ENCODE peak calls at places on chromosomes 13 and 19, in four cellular contexts. R, Q, U and T are unnamed samples.

GRCh38 chr13:75901509-75901908 is 265.4 kb downstream of the LMO7 start:
- DNase-seq in R (no peak), Q (no peak), U (no peak), T (no peak)

GRCh38 chr13:114121496-114122466 is 10.6 kb downstream of the RASA3 start:
- DNase-seq in R (no peak), Q (no peak), U (peak; percentile 44), T (no peak)

GRCh38 chr19:14442904-14443631 is 10.0 kb downstream of the PKN1 start:
- DNase-seq in R (no peak), Q (no peak), U (no peak), T (no peak)

GRCh38 chr19:40623403-40624239 is 22.5 kb downstream of the LTBP4 start:
- DNase-seq in R (peak; percentile 90), Q (peak; percentile 18), U (peak; percentile 30), T (peak; percentile 98)

GRCh38 chr19:51441410-51442390 is 16.6 kb downstream of the SIGLEC8 start:
- DNase-seq in R (no peak), Q (no peak), U (no peak), T (peak; percentile 49)

GRCh38 chr19:13463296-13463695 is 43.0 kb downstream of the CACNA1A start:
- DNase-seq in R (no peak), Q (peak; percentile 15), U (no peak), T (peak; percentile 50)

GRCh38 chr13:69947577-69947976 is 160.0 kb upstream of the ATXN8OS start:
- DNase-seq in R (no peak), Q (no peak), U (no peak), T (no peak)

GRCh38 chr19:23769691-23770468 is 11.2 kb upstream of the ZNF681 start:
- DNase-seq in R (no peak), Q (no peak), U (no peak), T (no peak)

GRCh38 chr13:45340422-45341033 is 455 bp downstream of the TPT1 start:
- DNase-seq in R (peak; percentile 47), Q (peak; percentile 91), U (peak; percentile 78), T (peak; percentile 70)

GRCh38 chr13:112207124-112207523 is 140.2 kb downstream of the SOX1 start:
- DNase-seq in R (no peak), Q (no peak), U (no peak), T (no peak)

GRCh38 chr13:50699874-50700663 is 143.4 kb downstream of the DLEU7 start:
- DNase-seq in R (no peak), Q (no peak), U (no peak), T (no peak)

GRCh38 chr13:30158774-30159445 is 148.4 kb downstream of the KATNAL1 start:
- DNase-seq in R (no peak), Q (peak; percentile 71), U (no peak), T (no peak)

GRCh38 chr19:51708811-51709210 is 15.0 kb downstream of the HAS1 start:
- DNase-seq in R (no peak), Q (no peak), U (no peak), T (no peak)

GRCh38 chr13:23766939-23767338 is 122.3 kb downstream of the MIPEP start:
- DNase-seq in R (no peak), Q (no peak), U (no peak), T (no peak)

GRCh38 chr13:31943591-31943990 is 88.0 kb upstream of the FRY start:
- DNase-seq in R (no peak), Q (no peak), U (no peak), T (no peak)

GRCh38 chr19:13051581-13052165 is 51.0 kb downstream of the LYL1 start:
- DNase-seq in R (no peak), Q (peak; percentile 24), U (no peak), T (peak; percentile 84)

GRCh38 chr13:51643114-51643881 is 59.0 kb downstream of the WDFY2 start:
- DNase-seq in R (peak; percentile 16), Q (peak; percentile 91), U (no peak), T (no peak)

GRCh38 chr13:29160862-29161261 is 340.7 kb downstream of the MTUS2 start:
- DNase-seq in R (no peak), Q (no peak), U (no peak), T (no peak)

DNA sequence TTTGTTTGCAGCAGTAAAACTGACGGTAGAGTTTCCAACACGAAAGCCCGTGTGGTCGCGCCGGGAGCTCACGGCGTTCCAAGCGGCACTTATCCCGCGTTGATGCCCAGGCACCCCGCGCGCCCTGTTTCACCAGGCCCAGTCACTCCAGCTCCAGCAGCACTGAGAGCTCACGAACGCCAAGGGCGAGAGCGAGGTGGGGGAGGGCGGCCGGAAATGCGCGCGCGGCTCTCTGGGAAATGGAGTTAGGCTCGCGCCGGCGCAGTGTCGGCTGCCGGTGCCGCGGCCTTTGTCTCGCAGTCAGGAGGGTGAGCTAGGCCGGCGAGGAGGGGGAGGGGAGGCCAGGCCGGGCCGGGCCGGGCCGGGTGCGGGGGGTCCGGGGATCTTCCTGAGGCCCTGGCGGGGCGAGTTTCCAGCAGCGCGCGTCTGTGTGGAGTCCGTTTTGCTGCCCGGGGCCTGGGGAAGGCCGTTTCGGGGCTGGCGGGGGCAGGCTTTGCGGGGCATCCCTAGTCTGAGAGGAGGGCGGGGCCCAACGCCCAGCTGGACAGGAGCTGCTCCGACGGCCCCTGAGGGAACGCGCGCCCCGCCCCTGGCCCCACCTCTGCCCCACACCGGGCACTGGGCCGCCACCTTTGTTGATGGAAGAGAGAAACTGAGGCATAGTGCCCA is at the start of gene ZNF135:
- DNase-seq in R (no peak), Q (peak; percentile 50), U (peak; percentile 90), T (no peak)
- TF ChIP-seq RCOR1 in R (no peak), Q (no peak), U (no peak), T (no peak)

GRCh38 chr19:53906211-53907192 is 2.6 kb upstream of the CACNG7 start:
- DNase-seq in R (peak; percentile 92), Q (no peak), U (peak; percentile 85), T (peak; percentile 79)

GRCh38 chr19:53905787-53906186 is 3.3 kb upstream of the CACNG7 start:
- DNase-seq in R (no peak), Q (no peak), U (no peak), T (no peak)

GRCh38 chr19:53907690-53908089 is 1.4 kb upstream of the CACNG7 start:
- DNase-seq in R (no peak), Q (no peak), U (no peak), T (no peak)

GRCh38 chr19:53908106-53908932 is 759 bp upstream of the CACNG7 start:
- DNase-seq in R (peak; percentile 90), Q (peak; percentile 40), U (peak; percentile 89), T (peak; percentile 57)

GRCh38 chr19:53907193-53907581 is 1.9 kb upstream of the CACNG7 start:
- DNase-seq in R (no peak), Q (no peak), U (peak; percentile 39), T (no peak)
- TF ChIP-seq RCOR1 in R (no peak), Q (no peak), U (no peak), T (no peak)

GRCh38 chr19:33191501-33191900 is 2.6 kb upstream of the LRP3 start:
- DNase-seq in R (no peak), Q (no peak), U (no peak), T (no peak)
- TF ChIP-seq RCOR1 in R (no peak), Q (no peak), U (no peak), T (no peak)

GRCh38 chr13:84844473-84844872 is 954.7 kb downstream of the SLITRK6 start:
- DNase-seq in R (peak; percentile 0), Q (no peak), U (peak; percentile 32), T (no peak)
- TF ChIP-seq RCOR1 in R (no peak), Q (no peak), U (no peak), T (no peak)

DNA sequence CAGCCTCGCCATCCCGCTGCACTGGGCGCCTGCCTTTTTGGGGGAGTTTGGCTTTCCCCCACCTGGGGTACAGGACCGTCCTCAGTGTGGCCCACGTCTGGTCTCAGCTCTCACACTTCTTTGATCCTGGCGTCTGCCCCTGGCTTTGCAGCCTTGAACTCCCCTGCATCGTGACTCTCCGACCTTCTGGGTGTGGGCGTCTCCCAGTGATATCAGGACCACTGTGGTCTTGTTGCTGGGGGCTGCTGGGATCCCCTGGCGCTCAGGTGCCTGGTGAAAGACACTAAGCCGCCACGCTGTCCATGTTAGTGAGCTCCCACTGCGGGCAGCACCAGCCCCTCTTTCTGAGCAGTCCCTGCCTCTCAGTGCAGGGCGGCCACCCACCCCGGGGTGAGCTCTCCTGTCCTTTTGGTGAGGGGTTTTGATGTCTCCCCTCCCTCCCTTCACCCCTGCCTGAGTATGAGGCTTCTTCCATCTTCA is 1.3 kb downstream of the CNOT3 start:
- DNase-seq in R (no peak), Q (no peak), U (no peak), T (no peak)
- TF ChIP-seq RCOR1 in R (no peak), Q (no peak), U (no peak), T (no peak)

DNA sequence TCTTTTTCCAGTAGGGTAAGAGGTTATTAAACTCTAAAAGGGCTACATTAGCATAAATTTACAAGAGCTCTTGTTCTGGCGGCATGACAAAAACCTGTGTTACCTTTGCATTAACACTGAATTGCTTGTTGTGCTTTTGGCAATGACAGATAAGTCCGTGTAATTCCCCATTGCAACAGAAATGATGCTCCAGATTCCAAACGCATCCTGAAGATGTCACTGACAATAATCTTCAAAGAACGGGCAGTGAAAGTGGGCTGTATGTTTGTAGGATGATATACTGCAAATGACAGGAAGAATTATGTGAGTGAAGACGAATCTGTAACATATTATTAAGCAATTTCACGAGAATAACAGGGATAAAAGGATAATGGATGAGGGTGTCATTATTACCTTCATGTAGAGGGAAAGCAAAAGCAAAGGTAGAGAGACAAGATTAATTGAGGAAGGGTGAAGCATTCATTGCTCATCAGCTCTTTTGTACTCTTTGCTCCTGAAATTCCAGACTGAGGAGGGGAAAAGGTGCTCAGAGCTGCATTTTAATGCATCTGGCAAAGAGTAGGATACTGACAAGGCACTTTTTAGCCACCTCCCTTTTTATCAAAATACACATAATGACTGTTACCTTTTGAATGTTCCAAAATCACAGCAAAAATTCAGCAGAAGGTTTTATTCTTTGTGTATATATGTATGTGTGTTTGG is 38.5 kb upstream of the MAB21L1 start:
- DNase-seq in R (no peak), Q (no peak), U (no peak), T (no peak)
- TF ChIP-seq RCOR1 in R (no peak), Q (no peak), U (peak; percentile 24), T (no peak)

DNA sequence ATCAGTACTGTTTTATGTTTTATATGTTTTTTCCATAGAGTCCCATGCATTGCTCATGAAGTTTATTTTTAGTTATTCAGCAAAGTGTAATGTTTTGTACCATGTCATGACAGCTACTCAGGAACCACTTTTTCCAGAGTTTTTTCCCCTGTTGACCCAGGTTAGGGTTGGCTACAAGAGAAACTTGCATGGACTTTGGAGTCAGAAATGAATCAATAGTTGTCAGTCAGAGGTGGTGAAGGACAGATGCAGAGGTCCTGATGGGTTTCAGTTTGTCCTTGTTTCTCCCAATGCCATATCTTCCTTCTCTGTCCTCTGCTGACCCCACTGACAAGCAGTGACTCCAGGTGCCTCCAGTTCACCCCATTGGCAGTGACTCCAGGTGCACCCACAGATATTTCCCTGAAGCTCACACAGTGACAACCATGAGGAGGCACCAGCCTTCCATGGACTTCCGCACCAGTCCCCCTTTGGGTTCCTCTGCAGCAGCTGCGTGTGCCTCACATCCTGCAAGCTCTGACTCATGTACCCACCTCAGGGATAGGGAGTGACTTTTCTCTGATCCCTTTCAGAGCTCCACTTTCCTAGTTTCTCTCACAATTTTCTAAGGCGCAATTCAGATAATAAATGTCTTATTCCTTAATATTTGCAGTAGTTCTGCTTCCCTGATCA is 92.1 kb downstream of the AKAP11 start:
- DNase-seq in R (peak; percentile 4), Q (peak; percentile 17), U (no peak), T (no peak)
- TF ChIP-seq RCOR1 in R (no peak), Q (no peak), U (no peak), T (no peak)

DNA sequence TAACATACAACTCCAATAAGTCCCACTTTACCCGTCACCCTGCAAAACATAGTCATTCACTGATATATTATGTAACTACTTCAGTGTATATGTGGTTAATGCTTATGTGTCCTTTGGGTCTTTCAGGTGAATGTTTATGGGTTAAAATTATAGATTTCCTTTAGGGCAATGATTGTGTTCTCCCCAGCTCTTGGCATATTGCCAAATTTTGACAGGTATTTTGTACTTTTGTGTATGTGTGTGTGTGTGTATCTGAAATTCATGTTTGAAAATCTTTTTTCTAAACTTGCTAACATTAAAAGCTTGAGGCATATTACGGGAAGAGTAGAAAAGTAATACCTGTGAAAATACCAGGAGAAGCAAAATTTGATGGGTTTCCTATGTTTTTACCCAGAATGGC is 8.2 kb downstream of the CDK8 start:
- DNase-seq in R (no peak), Q (no peak), U (no peak), T (no peak)
- TF ChIP-seq RCOR1 in R (no peak), Q (no peak), U (no peak), T (no peak)